ENCODE peak calls at places on chromosomes 11 and 22, in six cellular contexts. U is AG09319, J is KBM-7, T is pancreas, C is T-helper 9 cell, Y is lower lobe of right lung. A is an unnamed sample.

GRCh38 chr11:29623144-29623722 is 393.6 kb downstream of the KCNA4 start:
- DNase-seq in U (no peak), J (no peak), T (no peak), C (no peak), Y (no peak), A (no peak)

GRCh38 chr11:109039611-109040010 is 374.7 kb downstream of the DDX10 start:
- DNase-seq in U (no peak), J (no peak), T (no peak), C (no peak), Y (no peak), A (no peak)

GRCh38 chr22:35051791-35052190 is 14.2 kb upstream of the ISX start:
- DNase-seq in U (no peak), J (no peak), T (no peak), C (no peak), Y (no peak), A (no peak)

GRCh38 chr11:393219-394033 is 583 bp upstream of the PKP3 start:
- DNase-seq in U (peak; percentile 37), J (no peak), T (no peak), C (no peak), Y (peak; percentile 53), A (no peak)

GRCh38 chr22:48897638-48897954 is 930.1 kb downstream of the BRD1 start:
- DNase-seq in U (no peak), J (no peak), T (no peak), C (no peak), Y (no peak), A (no peak)

GRCh38 chr11:37500425-37500824 is 902.4 kb upstream of the RAG2 start:
- DNase-seq in U (no peak), J (no peak), T (no peak), C (no peak), Y (no peak), A (no peak)

GRCh38 chr11:128757886-128758612 is 64.2 kb downstream of the FLI1 start:
- DNase-seq in U (no peak), J (no peak), T (no peak), C (no peak), Y (no peak), A (no peak)

GRCh38 chr11:94128171-94128745 is 383 bp upstream of the PANX1 start:
- DNase-seq in U (no peak), J (no peak), T (peak; percentile 67), C (no peak), Y (peak; percentile 57), A (no peak)

GRCh38 chr11:100939581-100939980 is 190.0 kb downstream of the PGR start:
- DNase-seq in U (no peak), J (no peak), T (no peak), C (no peak), Y (no peak), A (no peak)

GRCh38 chr11:77147668-77148321 is 19.7 kb downstream of the MYO7A start:
- DNase-seq in U (no peak), J (no peak), T (no peak), C (peak; percentile 9), Y (peak; percentile 49), A (no peak)

GRCh38 chr11:75663808-75664207 is 5.0 kb downstream of the MAP6 start:
- DNase-seq in U (no peak), J (no peak), T (no peak), C (no peak), Y (no peak), A (no peak)

GRCh38 chr22:36435516-36436415 is 45.7 kb downstream of the TXN2 start:
- DNase-seq in U (no peak), J (peak; percentile 55), T (peak; percentile 76), C (peak; percentile 67), Y (peak; percentile 61), A (peak; percentile 24)

GRCh38 chr22:38415561-38416321 is 39.3 kb downstream of the KCNJ4 start:
- DNase-seq in U (no peak), J (peak; percentile 53), T (peak; percentile 49), C (no peak), Y (peak; percentile 40), A (no peak)

GRCh38 chr22:35102663-35103062 is 36.7 kb downstream of the ISX start:
- DNase-seq in U (no peak), J (peak; percentile 68), T (no peak), C (no peak), Y (peak; percentile 48), A (no peak)

A was measured in T-helper 2 cell.